ENCODE peak calls at places on chromosomes 5 and 9, in five cellular contexts. Z is HEK293T, A is K562, M is GM12878, I is HepG2. G is an unnamed sample.

GRCh38 chr5:175711031-175711430 is 53.2 kb downstream of the HRH2 start:
- DNase-seq in Z (no peak), A (no peak), M (no peak), I (no peak), G (no peak)

GRCh38 chr5:78475370-78475769 is 115.0 kb downstream of the SCAMP1 start:
- DNase-seq in Z (no peak), A (no peak), M (no peak), I (no peak), G (no peak)

GRCh38 chr9:128493424-128493823 is 11.1 kb upstream of the GLE1 start:
- DNase-seq in Z (no peak), A (no peak), M (no peak), I (no peak), G (peak; percentile 25)

GRCh38 chr9:407255-407654 is 192.6 kb downstream of the DOCK8 start:
- DNase-seq in Z (no peak), A (no peak), M (no peak), I (no peak), G (no peak)

GRCh38 chr9:3962467-3962866 is 337.4 kb downstream of the GLIS3 start:
- DNase-seq in Z (no peak), A (no peak), M (no peak), I (peak; percentile 80), G (no peak)

GRCh38 chr9:112863781-112864180 is 26.9 kb downstream of the SLC46A2 start:
- DNase-seq in Z (no peak), A (no peak), M (no peak), I (no peak), G (no peak)

GRCh38 chr5:6868816-6869215 is 155.6 kb downstream of the TENT4A start:
- DNase-seq in Z (no peak), A (no peak), M (no peak), I (no peak), G (no peak)

GRCh38 chr9:33795281-33795680 is at the start of gene PRSS3:
- DNase-seq in Z (no peak), A (no peak), M (no peak), I (no peak), G (no peak)

GRCh38 chr9:128654481-128654880 is 2.2 kb downstream of the DYNC2I2 start:
- DNase-seq in Z (no peak), A (no peak), M (no peak), I (no peak), G (no peak)

GRCh38 chr9:4430492-4431261 is 59.6 kb upstream of the SLC1A1 start:
- DNase-seq in Z (no peak), A (no peak), M (no peak), I (no peak), G (no peak)

GRCh38 chr5:56598941-56599340 is 216.4 kb upstream of the MAP3K1 start:
- DNase-seq in Z (no peak), A (no peak), M (no peak), I (no peak), G (no peak)

GRCh38 chr5:28473531-28474107 is 1435.2 kb upstream of the CDH9 start:
- DNase-seq in Z (no peak), A (no peak), M (no peak), I (peak; percentile 23), G (no peak)

GRCh38 chr5:14741721-14742426 is 77.4 kb downstream of the OTULIN start:
- DNase-seq in Z (no peak), A (no peak), M (no peak), I (no peak), G (no peak)

GRCh38 chr5:43274435-43275114 is 38.6 kb downstream of the HMGCS1 start:
- DNase-seq in Z (no peak), A (peak; percentile 83), M (no peak), I (no peak), G (no peak)

GRCh38 chr5:76942581-76942980 is 10.3 kb upstream of the CRHBP start:
- DNase-seq in Z (no peak), A (no peak), M (no peak), I (no peak), G (no peak)

GRCh38 chr5:177070536-177071191 is 16.1 kb upstream of the FGFR4 start:
- DNase-seq in Z (no peak), A (no peak), M (peak; percentile 2), I (no peak), G (no peak)

GRCh38 chr9:127177682-127178265 is 55.3 kb upstream of the ANGPTL2 start:
- DNase-seq in Z (no peak), A (no peak), M (no peak), I (no peak), G (no peak)

GRCh38 chr9:100884518-100884917 is 144.0 kb upstream of the PLPPR1 start:
- DNase-seq in Z (no peak), A (no peak), M (no peak), I (no peak), G (no peak)

GRCh38 chr5:94433393-94434149 is 184.8 kb downstream of the KIAA0825 start:
- DNase-seq in Z (no peak), A (no peak), M (no peak), I (peak; percentile 4), G (no peak)

GRCh38 chr5:36535390-36535789 is 71.0 kb upstream of the SLC1A3 start:
- DNase-seq in Z (no peak), A (no peak), M (no peak), I (no peak), G (no peak)

GRCh38 chr9:95381243-95381642 is 63.7 kb upstream of the FANCC start:
- DNase-seq in Z (no peak), A (peak; percentile 33), M (peak; percentile 11), I (no peak), G (no peak)

GRCh38 chr5:80754900-80755299 is 100.1 kb upstream of the DHFR start:
- DNase-seq in Z (no peak), A (no peak), M (peak; percentile 33), I (no peak), G (no peak)

GRCh38 chr9:135500525-135501260 is at the start of gene MRPS2:
- DNase-seq in Z (peak; percentile 90), A (peak; percentile 92), M (peak; percentile 39), I (peak; percentile 78), G (peak; percentile 98)

GRCh38 chr5:132386644-132387286 is 17.3 kb downstream of the SLC22A5 start:
- DNase-seq in Z (peak; percentile 48), A (peak; percentile 74), M (peak; percentile 70), I (peak; percentile 56), G (peak; percentile 71)

GRCh38 chr5:54902817-54903473 is 82.4 kb downstream of the ESM1 start:
- DNase-seq in Z (no peak), A (no peak), M (peak; percentile 78), I (no peak), G (no peak)
- TF ChIP-seq FOXM1 in Z (no peak), A (no peak), M (peak; percentile 89), I (no peak), G (no peak)

DNA sequence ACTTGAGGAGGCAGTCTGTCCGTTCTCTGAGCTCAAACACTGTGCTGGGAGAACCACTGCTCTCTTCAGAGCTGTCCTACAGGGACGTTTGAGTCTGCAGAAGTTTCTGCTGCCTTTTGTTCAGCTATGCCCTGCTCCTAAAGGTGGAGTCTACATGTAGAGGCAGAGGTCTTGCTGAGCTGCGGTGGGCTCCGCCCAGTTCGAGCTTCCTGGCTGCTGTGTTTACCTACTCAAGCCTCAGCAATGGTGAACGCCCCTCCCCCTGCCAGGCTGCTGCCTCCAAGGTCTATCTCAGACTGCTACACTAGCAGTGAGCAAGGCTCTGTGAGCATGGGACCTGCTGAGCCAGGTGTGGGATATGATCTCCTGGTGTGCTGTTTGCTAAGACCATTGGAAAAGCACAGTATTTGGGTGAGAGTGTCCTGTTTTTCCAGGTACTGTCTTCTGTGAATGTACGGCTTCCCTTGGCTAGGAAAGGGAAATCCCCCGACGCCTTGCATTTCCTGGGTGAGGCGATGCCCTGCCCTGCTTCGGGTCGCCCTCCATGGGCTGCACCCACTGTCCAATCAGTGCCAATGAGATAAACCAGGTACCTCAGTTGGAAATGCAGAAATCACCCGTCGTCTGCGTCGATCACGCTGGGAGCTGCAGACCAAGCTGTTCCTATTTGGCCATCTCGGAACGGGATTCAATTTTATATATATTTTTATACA is 58.5 kb downstream of the CNTRL start:
- DNase-seq in Z (no peak), A (peak; percentile 79), M (no peak), I (peak; percentile 77), G (no peak)
- TF ChIP-seq FOXM1 in Z (no peak), A (no peak), M (no peak), I (no peak), G (no peak)

GRCh38 chr5:143313298-143313852 is 90.1 kb downstream of the NR3C1 start:
- DNase-seq in Z (no peak), A (no peak), M (no peak), I (no peak), G (no peak)
- TF ChIP-seq FOXM1 in Z (no peak), A (no peak), M (no peak), I (no peak), G (no peak)

GRCh38 chr5:149283611-149284480 is 12.2 kb downstream of the AFAP1L1 start:
- DNase-seq in Z (no peak), A (no peak), M (no peak), I (no peak), G (no peak)
- TF ChIP-seq FOXM1 in Z (no peak), A (no peak), M (no peak), I (no peak), G (no peak)

GRCh38 chr5:96756985-96757384 is 50.8 kb downstream of the ERAP1 start:
- DNase-seq in Z (no peak), A (no peak), M (no peak), I (no peak), G (no peak)
- TF ChIP-seq FOXM1 in Z (no peak), A (no peak), M (no peak), I (no peak), G (no peak)

GRCh38 chr9:8730618-8731017 is 931.0 kb upstream of the DMAC1 start:
- DNase-seq in Z (no peak), A (no peak), M (no peak), I (no peak), G (no peak)
- TF ChIP-seq FOXM1 in Z (no peak), A (no peak), M (no peak), I (no peak), G (no peak)

DNA sequence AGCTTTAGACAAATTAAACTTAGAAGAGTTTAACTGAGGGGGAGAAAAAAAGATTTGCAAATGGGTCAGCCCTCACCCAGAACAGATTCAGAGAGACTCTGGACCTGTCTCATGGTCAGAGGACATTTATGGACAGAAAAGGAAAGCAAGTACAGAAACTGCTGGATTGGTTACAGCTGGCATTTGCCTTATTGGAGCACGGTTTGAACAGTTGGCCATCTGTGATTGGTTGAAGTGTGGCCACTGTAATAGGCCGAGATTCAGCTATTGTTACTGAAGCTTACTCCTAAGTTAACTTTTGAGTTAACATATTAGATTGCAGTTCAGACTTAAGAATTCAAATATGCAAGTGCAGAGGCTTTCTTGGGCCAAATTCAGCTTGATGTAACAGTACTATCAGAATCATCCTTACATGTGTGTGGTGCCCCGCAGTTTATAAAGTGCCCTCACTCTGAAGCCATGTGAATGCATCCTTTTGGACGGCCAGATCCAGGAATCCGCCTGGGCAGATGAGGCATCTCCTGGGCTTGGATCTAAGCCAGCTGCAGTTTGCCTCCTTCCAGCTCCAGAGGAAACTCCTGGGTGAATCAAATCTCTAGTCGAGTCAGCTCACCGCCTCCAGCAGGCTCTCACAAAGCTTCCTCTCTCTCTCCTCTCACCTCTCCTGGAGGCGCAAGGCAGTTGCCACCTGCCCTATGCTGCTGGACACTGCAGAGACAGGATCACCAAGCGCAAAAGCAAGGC is 165.2 kb downstream of the ADAMTS12 start:
- DNase-seq in Z (no peak), A (no peak), M (no peak), I (no peak), G (no peak)
- TF ChIP-seq FOXM1 in Z (no peak), A (no peak), M (no peak), I (no peak), G (no peak)

G was measured in SK-N-SH.